ENCODE peak calls at places on chromosome 9, in four cellular contexts. E is H9, D is H1, M is IMR-90. P is an unnamed sample.
A peak's percentile ranks its signal among the peaks of the same experiment; 100 is the strongest.

GRCh38 chr9:21933281-21933680 is 60.9 kb downstream of the CDKN2A start:
- DNase-seq in E (no peak), D (peak; percentile 1), M (no peak), P (peak; percentile 66)

GRCh38 chr9:97906236-97906831 is 16.0 kb downstream of the TRMO start:
- DNase-seq in D (no peak), E (no peak), M (no peak), P (no peak)

GRCh38 chr9:97866848-97867247 is 13.8 kb downstream of the FOXE1 start:
- DNase-seq in M (no peak), E (no peak), D (no peak), P (no peak)

GRCh38 chr9:92048924-92049625 is 66.1 kb downstream of the SPTLC1 start:
- DNase-seq in E (peak; percentile 63), D (no peak), M (peak; percentile 65), P (peak; percentile 66)

GRCh38 chr9:123453904-123454321 is 97.9 kb downstream of the CRB2 start:
- DNase-seq in E (no peak), M (no peak), D (no peak), P (no peak)

GRCh38 chr9:15253197-15253596 is 53.8 kb downstream of the TTC39B start:
- DNase-seq in M (peak; percentile 46), E (no peak), D (no peak), P (peak; percentile 86)

GRCh38 chr9:32533816-32534215 is 7.8 kb upstream of the RIGI start:
- DNase-seq in M (no peak), D (no peak), E (no peak), P (no peak)

GRCh38 chr9:117737721-117738226 is 33.6 kb downstream of the TLR4 start:
- DNase-seq in M (no peak), E (no peak), D (no peak), P (peak; percentile 31)

GRCh38 chr9:69078581-69078980 is 43.0 kb downstream of the FXN start:
- DNase-seq in E (no peak), M (no peak), D (no peak), P (no peak)

GRCh38 chr9:12056874-12057273 is 636.3 kb upstream of the TYRP1 start:
- DNase-seq in E (no peak), D (no peak), M (no peak), P (no peak)
- H4K5ac ChIP-seq in E (no peak overlapping the region), D (no peak overlapping the region), M (no peak overlapping the region), P (no peak overlapping the region)

GRCh38 chr9:13387668-13388124 is 108.2 kb upstream of the MPDZ start:
- DNase-seq in D (no peak), M (no peak), E (no peak), P (no peak)
- H3K9ac ChIP-seq in D (no peak overlapping the region), M (no peak overlapping the region), E (no peak overlapping the region), P (no peak overlapping the region)

GRCh38 chr9:126822873-126823272 is 18.0 kb downstream of the ZBTB43 start:
- DNase-seq in E (no peak), D (no peak), M (no peak), P (no peak)

GRCh38 chr9:126822278-126822677 is 17.4 kb downstream of the ZBTB43 start:
- DNase-seq in D (no peak), E (no peak), M (no peak), P (no peak)

GRCh38 chr9:126818482-126818881 is 13.6 kb downstream of the ZBTB43 start:
- DNase-seq in E (no peak), M (no peak), D (no peak), P (no peak)

GRCh38 chr9:126819482-126819881 is 14.6 kb downstream of the ZBTB43 start:
- DNase-seq in E (no peak), M (no peak), D (no peak), P (no peak)
- H4K5ac ChIP-seq in E (no peak overlapping the region), M (no peak overlapping the region), D (no peak overlapping the region), P (no peak overlapping the region)

GRCh38 chr9:110148868-110149267 is 59.1 kb downstream of the C9orf152 start:
- DNase-seq in D (no peak), M (no peak), E (no peak), P (no peak)
- H3K9ac ChIP-seq in D (no peak overlapping the region), M (no peak overlapping the region), E (no peak overlapping the region), P (no peak overlapping the region)

GRCh38 chr9:134146774-134147493 is 11.1 kb downstream of the WDR5 start:
- DNase-seq in M (no peak), E (no peak), D (no peak), P (no peak)
- H4K5ac ChIP-seq in M (no peak overlapping the region), E (no peak overlapping the region), D (no peak overlapping the region), P (no peak overlapping the region)

GRCh38 chr9:112034216-112034611 is 137.6 kb downstream of the UGCG start:
- DNase-seq in D (no peak), E (no peak), M (no peak), P (no peak)

GRCh38 chr9:112032733-112033132 is 136.1 kb downstream of the UGCG start:
- DNase-seq in M (peak; percentile 71), D (no peak), E (no peak), P (peak; percentile 31)

GRCh38 chr9:112032009-112032408 is 135.4 kb downstream of the UGCG start:
- DNase-seq in E (no peak), D (no peak), M (no peak), P (no peak)

GRCh38 chr9:112035166-112035816 is 138.7 kb downstream of the UGCG start:
- DNase-seq in D (no peak), E (no peak), M (no peak), P (no peak)

DNA sequence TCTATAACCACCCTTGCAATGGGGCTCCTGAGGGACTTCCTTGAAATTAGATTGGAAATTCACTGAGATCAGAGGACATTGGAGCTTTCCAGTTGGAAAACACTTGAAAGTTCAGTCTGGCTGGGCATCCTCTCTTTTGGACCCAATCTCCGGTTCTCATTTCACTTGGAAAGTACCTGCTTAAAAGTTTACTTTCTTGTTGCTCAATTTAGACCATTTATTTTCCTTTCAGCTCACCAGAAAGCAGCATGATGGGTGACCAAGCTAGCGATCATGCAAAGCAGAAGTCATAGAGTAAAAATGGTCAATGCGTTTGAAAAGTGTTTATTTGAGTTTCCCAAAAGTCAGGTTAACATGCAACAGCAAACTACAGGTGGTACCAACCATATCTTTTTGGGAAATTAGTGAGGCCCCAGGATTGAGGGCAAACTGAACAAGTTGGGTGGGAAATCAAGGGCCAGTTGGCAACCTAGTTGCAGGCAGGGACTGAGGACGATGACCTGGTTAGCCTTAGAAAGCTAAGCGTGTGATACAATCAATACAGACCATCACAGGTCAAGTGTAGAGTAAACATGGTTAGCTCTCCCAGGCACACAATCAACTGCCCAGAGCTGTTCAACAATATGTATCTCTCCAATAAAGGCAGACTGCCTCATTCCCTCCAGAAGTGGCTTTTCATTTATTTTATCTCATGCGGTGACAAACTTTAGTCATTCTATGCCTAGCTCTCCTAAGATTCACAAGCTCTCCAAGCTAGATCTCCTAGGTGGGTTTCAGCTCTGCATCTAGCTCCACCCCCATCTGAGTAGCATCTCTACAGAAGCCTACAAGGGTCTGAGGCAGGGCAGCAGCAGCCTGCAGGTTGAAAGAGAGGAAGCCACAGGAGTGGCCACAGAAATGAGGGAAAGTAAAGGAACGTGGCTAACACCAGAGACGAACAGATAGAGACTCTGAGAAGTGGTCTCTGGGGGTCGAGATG is 136.9 kb downstream of the UGCG start:
- DNase-seq in M (no peak), E (no peak), D (no peak), P (no peak)
- H3K9ac ChIP-seq in M (no peak overlapping the region), E (no peak overlapping the region), D (no peak overlapping the region), P (no peak overlapping the region)